ENCODE peak calls at places on chromosomes 5 and 9, in seven cellular contexts. Z is effector memory CD8-positive, alpha-beta T cell; G is NCI-H748 treated with DMSO at 0.1 percent for 48 hours; C is HuH-7.5; R is HEK293T; B is astrocyte of the hippocampus; K is aorta. A is an unnamed sample.

GRCh38 chr9:69905291-69905690 is 84.7 kb downstream of the CFAP95 start:
- DNase-seq in Z (no peak), G (no peak), C (no peak), R (no peak), B (peak; percentile 10), K (no peak), A (no peak)

GRCh38 chr5:136424835-136425694 is 59.7 kb upstream of the TRPC7 start:
- DNase-seq in Z (peak; percentile 40), G (peak; percentile 47), C (peak; percentile 45), R (peak; percentile 85), B (peak; percentile 76), K (peak; percentile 89), A (peak; percentile 9)

GRCh38 chr5:172010278-172010677 is 3.8 kb upstream of the FBXW11 start:
- DNase-seq in Z (no peak), G (no peak), C (no peak), R (no peak), B (peak; percentile 55), K (no peak), A (no peak)

GRCh38 chr9:6552033-6552737 is 93.3 kb downstream of the GLDC start:
- DNase-seq in Z (no peak), G (peak; percentile 59), C (no peak), R (peak; percentile 16), B (peak; percentile 69), K (no peak), A (no peak)

GRCh38 chr9:138006576-138007233 is 129.1 kb downstream of the CACNA1B start:
- DNase-seq in Z (no peak), G (no peak), C (no peak), R (no peak), B (no peak), K (no peak), A (no peak)

GRCh38 chr9:117121331-117121730 is 293.5 kb downstream of the ASTN2 start:
- DNase-seq in Z (no peak), G (no peak), C (no peak), R (no peak), B (no peak), K (no peak), A (no peak)

GRCh38 chr9:88447431-88447830 is 59.2 kb downstream of the SPIN1 start:
- DNase-seq in Z (no peak), G (no peak), C (no peak), R (no peak), B (no peak), K (no peak), A (no peak)

GRCh38 chr5:108216890-108217289 is 165.0 kb downstream of the FBXL17 start:
- DNase-seq in Z (no peak), G (no peak), C (no peak), R (no peak), B (peak; percentile 90), K (no peak), A (no peak)

A was measured in occipital lobe.